ENCODE peak calls at places on chromosomes 1 and 21, in four cellular contexts. One of them, this sample, is unnamed.

GRCh38 chr1:169044971-169045370 is 61.5 kb upstream of the ATP1B1 start:
- DNase-seq in GM12878: peak
- DNase-seq in H1: no peak
- DNase-seq in K562: no peak
- DNase-seq in this sample: no peak

GRCh38 chr1:234906654-234907053 is 222.0 kb downstream of the TOMM20 start:
- DNase-seq in GM12878: no peak
- DNase-seq in H1: no peak
- DNase-seq in K562: no peak
- DNase-seq in this sample: no peak

GRCh38 chr1:29682918-29683314 is 446.6 kb downstream of the PTPRU start:
- DNase-seq in GM12878: no peak
- DNase-seq in H1: no peak
- DNase-seq in K562: no peak
- DNase-seq in this sample: peak

GRCh38 chr1:234726359-234726836 is 116.4 kb upstream of the IRF2BP2 start:
- DNase-seq in GM12878: no peak
- DNase-seq in H1: no peak
- DNase-seq in K562: no peak
- DNase-seq in this sample: no peak

GRCh38 chr1:199124351-199124750 is 485.5 kb downstream of the PTPRC start:
- DNase-seq in GM12878: no peak
- DNase-seq in H1: no peak
- DNase-seq in K562: no peak
- DNase-seq in this sample: no peak

GRCh38 chr1:147822292-147822691 is 61.9 kb upstream of the GJA5 start:
- DNase-seq in GM12878: no peak
- DNase-seq in H1: no peak
- DNase-seq in K562: no peak
- DNase-seq in this sample: no peak

GRCh38 chr1:31760422-31760900 is 3.7 kb downstream of the ADGRB2 start:
- DNase-seq in GM12878: no peak
- DNase-seq in H1: no peak
- DNase-seq in K562: no peak
- DNase-seq in this sample: no peak

GRCh38 chr21:32930673-32931072 is 95.1 kb upstream of the OLIG2 start:
- DNase-seq in GM12878: no peak
- DNase-seq in H1: no peak
- DNase-seq in K562: no peak
- DNase-seq in this sample: no peak

GRCh38 chr1:17539526-17540254 is at the start of gene ARHGEF10L:
- DNase-seq in GM12878: no peak
- DNase-seq in H1: no peak
- DNase-seq in K562: peak
- DNase-seq in this sample: no peak

GRCh38 chr1:194267021-194267420 is 1080.6 kb upstream of the B3GALT2 start:
- DNase-seq in GM12878: no peak
- DNase-seq in H1: no peak
- DNase-seq in K562: no peak
- DNase-seq in this sample: no peak

GRCh38 chr1:67832737-67833594 is at the start of gene GNG12:
- DNase-seq in GM12878: no peak
- DNase-seq in H1: peak
- DNase-seq in K562: peak
- DNase-seq in this sample: peak

GRCh38 chr1:175146535-175147213 is 45.9 kb downstream of the KIAA0040 start:
- DNase-seq in GM12878: no peak
- DNase-seq in H1: peak
- DNase-seq in K562: peak
- DNase-seq in this sample: peak

GRCh38 chr1:241696815-241697639 is 44.9 kb downstream of the WDR64 start:
- DNase-seq in GM12878: no peak
- DNase-seq in H1: no peak
- DNase-seq in K562: peak
- DNase-seq in this sample: no peak

DNA sequence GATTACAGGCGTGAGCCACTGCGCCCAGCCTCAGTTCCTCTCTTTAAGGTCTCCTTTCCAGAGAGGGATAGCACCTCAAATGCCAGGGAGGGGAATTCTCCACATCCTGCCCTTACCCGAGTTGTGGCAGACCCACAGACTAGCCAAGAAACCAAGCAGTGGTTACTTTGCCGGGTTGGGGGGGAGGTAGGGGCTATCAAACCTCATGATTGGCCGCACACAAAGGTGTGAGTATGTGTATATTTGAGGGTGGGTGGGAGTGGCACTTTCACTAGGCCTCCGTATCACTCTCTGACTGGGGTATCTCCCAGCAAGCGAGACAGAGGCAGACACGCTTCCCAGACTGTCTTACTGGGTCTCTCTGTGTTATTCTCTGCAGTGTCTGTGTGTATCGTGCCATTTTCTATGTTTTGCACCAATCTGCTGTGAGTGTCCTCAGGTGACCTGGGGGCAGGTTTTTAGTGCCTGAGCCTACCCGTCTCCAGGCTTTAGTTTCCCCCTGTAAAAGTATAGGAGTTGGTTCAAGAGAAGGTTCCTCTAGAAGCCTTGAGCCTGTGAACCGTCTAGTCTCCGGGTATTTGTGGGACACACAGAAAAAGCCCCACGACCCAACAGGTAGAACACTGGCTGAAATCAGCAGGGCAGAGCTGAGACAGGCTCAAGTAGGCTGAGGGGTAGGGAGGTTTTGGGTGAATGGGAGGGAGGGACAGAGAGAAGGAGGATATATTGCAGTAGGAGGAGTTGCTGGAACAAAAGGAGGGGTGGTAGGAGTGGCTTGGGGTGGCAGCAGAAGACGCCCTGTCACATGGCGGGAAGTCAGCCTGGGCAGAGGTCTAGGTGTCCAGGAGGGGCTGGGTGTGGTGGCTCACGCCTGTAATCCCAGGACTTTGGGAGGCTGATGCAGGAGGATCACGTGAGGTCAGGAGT is 10.3 kb downstream of the LMNA start:
- DNase-seq in GM12878: peak
- DNase-seq in H1: no peak
- DNase-seq in K562: no peak
- DNase-seq in this sample: peak
- TF ChIP-seq JUND in GM12878: no peak
- TF ChIP-seq JUND in H1: no peak
- TF ChIP-seq JUND in K562: no peak
- TF ChIP-seq JUND in this sample: no peak

GRCh38 chr1:19815801-19816736 is 986 bp upstream of the RNF186 start:
- DNase-seq in GM12878: no peak
- DNase-seq in H1: no peak
- DNase-seq in K562: no peak
- DNase-seq in this sample: no peak
- TF ChIP-seq JUND in GM12878: no peak
- TF ChIP-seq JUND in H1: no peak
- TF ChIP-seq JUND in K562: no peak
- TF ChIP-seq JUND in this sample: no peak

DNA sequence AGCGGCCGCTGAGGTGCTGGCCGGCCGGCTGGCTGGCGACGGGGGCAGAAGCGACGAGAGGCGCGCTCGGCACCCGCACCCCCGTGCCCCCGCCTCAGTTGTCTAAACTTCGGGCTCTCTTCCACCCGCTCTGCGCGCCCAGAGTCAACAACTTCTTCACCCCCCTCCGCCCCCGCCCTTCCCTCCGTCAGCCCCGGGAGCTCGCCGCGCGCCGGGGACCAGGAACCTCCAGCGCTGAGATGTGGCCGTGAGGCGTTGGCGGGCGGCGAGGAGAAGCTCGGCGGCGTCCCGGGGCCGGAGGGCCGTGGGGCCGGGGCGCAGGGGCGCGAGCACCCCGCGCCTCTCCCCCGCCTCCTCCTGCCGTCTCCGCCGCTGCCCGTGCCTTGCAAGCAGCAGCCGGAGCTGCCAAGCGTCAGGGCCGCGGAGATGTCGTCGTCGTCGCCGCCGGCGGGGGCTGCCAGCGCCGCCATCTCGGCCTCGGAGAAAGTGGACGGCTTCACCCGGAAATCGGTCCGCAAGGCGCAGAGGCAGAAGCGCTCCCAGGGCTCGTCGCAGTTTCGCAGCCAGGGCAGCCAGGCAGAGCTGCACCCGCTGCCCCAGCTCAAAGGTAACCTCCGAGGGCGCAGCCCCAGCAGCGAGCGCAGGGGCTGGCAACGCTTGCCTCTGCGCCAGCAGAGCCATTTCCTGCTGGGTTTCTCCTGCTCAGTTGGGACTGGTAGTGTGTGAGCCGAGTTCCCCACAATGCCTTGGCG is 651 bp downstream of the PPP2R5A start:
- DNase-seq in GM12878: no peak
- DNase-seq in H1: no peak
- DNase-seq in K562: peak
- DNase-seq in this sample: peak
- TF ChIP-seq JUND in GM12878: no peak
- TF ChIP-seq JUND in H1: no peak
- TF ChIP-seq JUND in K562: no peak
- TF ChIP-seq JUND in this sample: no peak

GRCh38 chr1:44811234-44811633 is 2.9 kb downstream of the BTBD19 start:
- DNase-seq in GM12878: no peak
- DNase-seq in H1: no peak
- DNase-seq in K562: no peak
- DNase-seq in this sample: no peak

GRCh38 chr1:44810101-44810761 is 1.9 kb downstream of the BTBD19 start:
- DNase-seq in GM12878: peak
- DNase-seq in H1: no peak
- DNase-seq in K562: no peak
- DNase-seq in this sample: peak

GRCh38 chr1:44811714-44812151 is 3.4 kb downstream of the BTBD19 start:
- DNase-seq in GM12878: no peak
- DNase-seq in H1: no peak
- DNase-seq in K562: no peak
- DNase-seq in this sample: no peak

GRCh38 chr1:44808938-44809917 is 905 bp downstream of the BTBD19 start:
- DNase-seq in GM12878: peak
- DNase-seq in H1: no peak
- DNase-seq in K562: peak
- DNase-seq in this sample: no peak

GRCh38 chr1:44812822-44813543 is 4.7 kb downstream of the BTBD19 start:
- DNase-seq in GM12878: no peak
- DNase-seq in H1: no peak
- DNase-seq in K562: no peak
- DNase-seq in this sample: no peak
- TF ChIP-seq JUND in GM12878: no peak
- TF ChIP-seq JUND in H1: no peak
- TF ChIP-seq JUND in K562: no peak
- TF ChIP-seq JUND in this sample: no peak

GRCh38 chr1:197838836-197839235 is 63.6 kb upstream of the DENND1B start:
- DNase-seq in GM12878: no peak
- DNase-seq in H1: no peak
- DNase-seq in K562: no peak
- DNase-seq in this sample: no peak
- TF ChIP-seq JUND in GM12878: no peak
- TF ChIP-seq JUND in H1: no peak
- TF ChIP-seq JUND in K562: no peak
- TF ChIP-seq JUND in this sample: no peak

GRCh38 chr21:17585875-17586450 is 26.7 kb downstream of the BTG3 start:
- DNase-seq in GM12878: no peak
- DNase-seq in H1: no peak
- DNase-seq in K562: peak
- DNase-seq in this sample: peak
- TF ChIP-seq JUND in GM12878: no peak
- TF ChIP-seq JUND in H1: no peak
- TF ChIP-seq JUND in K562: no peak
- TF ChIP-seq JUND in this sample: no peak

DNA sequence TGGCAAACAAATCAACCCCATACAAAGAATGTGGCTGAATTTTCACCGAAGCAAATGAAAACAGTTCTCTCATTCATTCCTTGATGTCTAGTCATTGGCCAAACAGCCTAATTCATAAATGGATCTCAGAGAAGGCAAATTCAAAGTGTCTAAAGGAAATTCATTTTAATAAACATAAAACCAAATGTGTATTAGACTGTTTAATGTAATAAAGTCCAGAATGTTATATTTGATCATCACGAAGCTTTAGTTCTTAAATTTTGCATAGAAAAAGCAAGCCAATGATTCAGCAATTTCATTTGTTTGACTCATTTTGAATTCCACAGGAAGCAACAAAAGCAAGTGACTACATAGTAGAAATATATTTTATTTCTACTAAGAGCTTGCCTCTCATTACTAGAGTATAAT is 379.2 kb upstream of the ADAMTS5 start:
- DNase-seq in GM12878: no peak
- DNase-seq in H1: no peak
- DNase-seq in K562: no peak
- DNase-seq in this sample: no peak
- TF ChIP-seq JUND in GM12878: no peak
- TF ChIP-seq JUND in H1: no peak
- TF ChIP-seq JUND in K562: no peak
- TF ChIP-seq JUND in this sample: no peak

GRCh38 chr1:57683037-57683928 is 259.4 kb upstream of the DAB1 start:
- DNase-seq in GM12878: no peak
- DNase-seq in H1: no peak
- DNase-seq in K562: no peak
- DNase-seq in this sample: no peak
- TF ChIP-seq JUND in GM12878: no peak
- TF ChIP-seq JUND in H1: no peak
- TF ChIP-seq JUND in K562: no peak
- TF ChIP-seq JUND in this sample: no peak